ENCODE peak calls at places on chromosomes 3 and 15, in seven cellular contexts. M is endothelial cell, C is nephron progenitor cell, X is body of pancreas, I is H9, D is progenitor cell of endocrine pancreas, Y is bronchial epithelial cell. G is an unnamed sample.
A peak's percentile ranks its signal among the peaks of the same experiment; 100 is the strongest.

GRCh38 chr15:79007066-79007465 is 62.2 kb upstream of the CTSH start:
- DNase-seq in M (peak; percentile 82), Y (peak; percentile 52), I (peak; percentile 83), X (peak; percentile 73), D (peak; percentile 55), C (peak; percentile 72), G (no peak)

GRCh38 chr3:32842531-32842931 is 24.7 kb downstream of the TRIM71 start:
- DNase-seq in M (no peak), I (no peak), Y (no peak), X (no peak), D (no peak), C (no peak), G (no peak)

GRCh38 chr3:181568693-181569092 is 143.0 kb upstream of the SOX2 start:
- DNase-seq in C (no peak), X (no peak), Y (peak; percentile 67), M (no peak), D (no peak), I (no peak), G (no peak)

GRCh38 chr3:162538466-162538865 is 1041.9 kb downstream of the OTOL1 start:
- DNase-seq in M (no peak), Y (no peak), D (no peak), C (no peak), I (no peak), X (no peak), G (no peak)

GRCh38 chr3:20250786-20251185 is 64.8 kb upstream of the SGO1 start:
- DNase-seq in M (no peak), C (no peak), Y (no peak), D (no peak), X (no peak), I (no peak), G (no peak)

GRCh38 chr3:79019137-79019923 is 748.5 kb downstream of the ROBO1 start:
- DNase-seq in X (peak; percentile 36), M (peak; percentile 70), Y (peak; percentile 86), C (peak; percentile 74), D (peak; percentile 49), I (peak; percentile 85), G (no peak)

GRCh38 chr3:2661078-2661477 is 449.1 kb downstream of the IL5RA start:
- DNase-seq in X (no peak), M (no peak), Y (no peak), D (no peak), C (no peak), I (no peak), G (no peak)

GRCh38 chr3:133833880-133834620 is 28.4 kb downstream of the SRPRB start:
- DNase-seq in C (no peak), M (no peak), Y (no peak), I (peak; percentile 3), X (no peak), D (no peak), G (no peak)

GRCh38 chr3:187016639-187017345 is 86.5 kb downstream of the ST6GAL1 start:
- DNase-seq in C (no peak), I (no peak), D (no peak), Y (peak; percentile 72), X (no peak), M (no peak), G (peak; percentile 52)

GRCh38 chr15:69490356-69491050 is 37.9 kb downstream of the RPLP1 start:
- DNase-seq in Y (no peak), I (no peak), M (no peak), D (no peak), X (no peak), C (no peak), G (no peak)

GRCh38 chr3:10292505-10293419 is at the start of gene GHRL:
- DNase-seq in C (no peak), M (no peak), Y (no peak), X (no peak), D (no peak), I (no peak), G (peak; percentile 50)

GRCh38 chr15:62027916-62028315 is 32.3 kb downstream of the VPS13C start:
- DNase-seq in Y (no peak), M (no peak), X (no peak), I (no peak), D (no peak), C (no peak), G (no peak)

GRCh38 chr3:14482271-14482721 is 57.8 kb downstream of the GRIP2 start:
- DNase-seq in C (no peak), D (no peak), Y (no peak), I (no peak), M (no peak), X (no peak), G (no peak)

DNA sequence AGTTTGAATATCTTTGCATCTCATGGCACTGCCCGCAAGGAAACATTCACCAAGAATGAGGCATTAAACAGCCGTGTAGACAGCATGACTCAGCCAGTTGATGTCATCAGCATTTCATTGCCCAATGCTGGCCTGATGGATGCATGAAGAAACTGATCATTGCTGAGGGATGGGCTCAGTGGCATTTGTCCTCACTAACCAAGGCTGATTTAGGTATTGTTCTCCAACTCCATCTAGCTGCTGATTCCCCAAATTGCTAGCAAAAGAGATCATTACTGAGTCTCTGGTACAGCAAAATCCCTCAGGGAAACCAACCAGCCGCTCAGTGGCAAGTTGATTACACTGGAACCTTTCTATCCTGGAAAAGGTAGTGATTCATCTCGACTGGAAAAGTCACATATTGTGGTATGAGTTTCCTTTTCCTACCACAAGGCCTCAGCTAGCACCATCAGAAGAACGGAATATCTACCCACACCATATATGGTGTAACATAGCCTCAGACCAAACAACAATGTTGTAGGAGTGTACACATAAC is 186.5 kb upstream of the GAP43 start:
- DNase-seq in Y (peak; percentile 80), X (no peak), M (no peak), D (no peak), C (no peak), I (peak; percentile 35), G (no peak)
- TF ChIP-seq CTCF in Y (no peak), X (no peak), M (no peak), D (no peak), C (no peak), I (peak; percentile 51), G (no peak)

GRCh38 chr15:92053727-92054316 is 200.3 kb downstream of the SLCO3A1 start:
- DNase-seq in I (no peak), M (no peak), C (no peak), Y (no peak), D (no peak), X (no peak), G (no peak)
- TF ChIP-seq CTCF in I (peak; percentile 71), M (peak; percentile 57), C (peak; percentile 48), Y (peak; percentile 24), D (peak; percentile 62), X (peak; percentile 7), G (no peak)

GRCh38 chr3:137332296-137332695 is 374.5 kb downstream of the IL20RB start:
- DNase-seq in C (no peak), M (no peak), X (no peak), D (no peak), Y (peak; percentile 13), I (no peak), G (no peak)
- TF ChIP-seq CTCF in C (no peak), M (no peak), X (no peak), D (no peak), Y (no peak), I (no peak), G (no peak)

GRCh38 chr3:64224826-64225606 is at the start of gene PRICKLE2:
- DNase-seq in Y (no peak), M (peak; percentile 38), X (peak; percentile 59), I (peak; percentile 88), D (peak; percentile 38), C (peak; percentile 61), G (no peak)
- TF ChIP-seq CTCF in Y (no peak), M (no peak), X (no peak), I (peak; percentile 19), D (peak; percentile 17), C (no peak), G (no peak)

DNA sequence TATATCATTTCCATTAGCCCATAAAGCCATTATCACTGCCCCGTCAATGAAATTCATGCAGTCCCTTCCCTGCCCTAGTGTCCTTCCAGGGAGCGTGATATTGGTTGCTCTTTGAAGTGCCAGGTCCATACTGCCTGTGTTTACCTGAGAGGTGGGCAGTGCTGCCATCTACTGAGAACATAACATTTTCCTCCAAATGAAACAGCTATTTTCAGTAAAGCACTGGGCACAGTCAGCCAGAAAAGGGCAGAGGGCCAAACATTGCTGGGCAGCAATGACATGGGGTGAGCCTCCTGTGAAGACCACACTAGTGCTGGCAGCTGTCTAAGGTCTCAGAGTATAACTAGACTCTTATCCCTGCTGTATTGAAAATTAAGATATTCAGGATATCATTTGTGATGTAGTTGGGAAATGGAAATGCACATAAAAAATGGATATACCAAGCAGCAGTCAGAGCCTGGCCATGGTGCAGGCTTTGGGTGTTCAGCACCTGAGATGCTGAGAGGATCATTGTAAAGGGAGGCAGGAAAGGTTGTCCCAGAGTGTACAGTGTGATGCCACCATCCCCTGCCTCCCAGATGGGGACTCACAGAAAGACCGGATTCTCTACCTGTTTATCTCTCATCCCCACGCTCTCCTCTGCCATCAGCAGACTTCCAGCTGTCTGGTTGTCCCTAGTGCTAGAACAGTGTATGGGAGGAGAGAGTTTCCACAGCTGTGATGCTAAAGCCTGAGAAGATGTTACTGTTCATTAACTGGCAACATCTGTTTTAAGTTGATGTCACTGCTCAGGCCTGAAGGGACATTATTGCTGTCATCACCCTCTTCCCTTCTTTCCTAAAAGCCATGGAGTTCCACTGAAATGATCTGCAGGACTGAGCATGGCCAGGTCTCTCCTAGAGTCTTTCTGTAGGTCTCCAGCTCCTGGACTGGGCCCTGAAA is 108.8 kb downstream of the ARNT2 start:
- DNase-seq in X (no peak), C (no peak), Y (peak; percentile 44), D (no peak), I (no peak), M (no peak), G (no peak)
- TF ChIP-seq CTCF in X (no peak), C (no peak), Y (peak; percentile 27), D (no peak), I (peak; percentile 43), M (no peak), G (no peak)

GRCh38 chr3:42900226-42900625 is 5.7 kb upstream of the ZNF662 start:
- DNase-seq in C (no peak), D (no peak), M (no peak), Y (no peak), X (no peak), I (no peak), G (no peak)
- TF ChIP-seq CTCF in C (no peak), D (no peak), M (no peak), Y (no peak), X (no peak), I (no peak), G (no peak)

DNA sequence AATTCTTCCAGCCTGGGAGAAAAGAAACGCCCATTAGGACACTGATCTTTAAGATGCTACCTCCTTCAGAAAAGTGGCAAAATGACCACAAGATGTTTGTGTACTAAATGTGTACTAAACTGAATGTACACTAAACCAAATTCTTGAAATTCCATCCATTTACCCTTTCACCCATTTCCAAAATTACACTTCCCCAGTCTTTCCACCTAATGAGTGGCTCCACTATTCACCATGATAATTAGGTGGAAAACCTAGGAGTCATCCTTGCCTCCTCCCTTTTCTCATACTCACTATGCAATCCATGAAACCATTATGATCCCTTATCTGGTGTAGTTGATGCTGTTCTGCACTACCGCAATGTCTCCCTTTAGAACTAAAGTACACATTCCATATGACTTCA is 452.1 kb upstream of the THBS1 start:
- DNase-seq in X (no peak), C (no peak), D (no peak), M (no peak), I (no peak), Y (no peak), G (no peak)
- TF ChIP-seq CTCF in X (no peak), C (no peak), D (no peak), M (no peak), I (no peak), Y (no peak), G (no peak)

G was measured in activated B cell treated with CpG ODN at 0.5 μM for 24 hours.